ENCODE peak calls at places on chromosomes 1 and 21, in ten cellular contexts. Y is stomach, E is AG10803, X is transverse colon, D is IMR-90, U is body of pancreas, L is left ventricle myocardium inferior, N is foreskin fibroblast, A is uterus, J is heart left ventricle. C is an unnamed sample.

GRCh38 chr1:64967381-64967780 is 1.0 kb upstream of the JAK1 start:
- DNase-seq in Y (no peak), E (no peak), X (peak), D (no peak), U (peak), L (no peak), N (no peak), A (no peak), J (no peak), C (no peak)

GRCh38 chr21:38797470-38797869 is 8.3 kb upstream of the ETS2 start:
- DNase-seq in Y (no peak), E (no peak), X (peak), D (no peak), U (no peak), L (no peak), N (no peak), A (no peak), J (no peak), C (peak)

GRCh38 chr1:16605532-16605931 is 7.8 kb downstream of the NBPF1 start:
- DNase-seq in Y (no peak), E (no peak), X (no peak), D (no peak), U (no peak), L (no peak), N (no peak), A (no peak), J (no peak), C (no peak)

GRCh38 chr1:41876533-41877445 is 41.9 kb downstream of the HIVEP3 start:
- DNase-seq in Y (no peak), E (peak), X (no peak), D (peak), U (no peak), L (no peak), N (no peak), A (no peak), J (no peak), C (no peak)

GRCh38 chr1:64082459-64082858 is 121.0 kb upstream of the UBE2U start:
- DNase-seq in Y (no peak), E (peak), X (no peak), D (peak), U (no peak), L (no peak), N (peak), A (no peak), J (no peak), C (peak)

GRCh38 chr1:114854693-114855320 is at the start of gene SYCP1:
- DNase-seq in Y (no peak), E (no peak), X (no peak), D (no peak), U (no peak), L (no peak), N (no peak), A (no peak), J (no peak), C (no peak)

GRCh38 chr1:175023043-175023921 is at the start of gene MRPS14:
- DNase-seq in Y (peak), E (peak), X (peak), D (peak), U (peak), L (peak), N (peak), A (peak), J (peak), C (peak)

GRCh38 chr1:183278736-183279591 is 92.9 kb downstream of the LAMC2 start:
- DNase-seq in Y (peak), E (peak), X (no peak), D (peak), U (no peak), L (no peak), N (peak), A (no peak), J (no peak), C (peak)

GRCh38 chr1:9890224-9890731 is 19.8 kb downstream of the CTNNBIP1 start:
- DNase-seq in Y (peak), E (peak), X (peak), D (peak), U (peak), L (peak), N (peak), A (peak), J (peak), C (peak)

DNA sequence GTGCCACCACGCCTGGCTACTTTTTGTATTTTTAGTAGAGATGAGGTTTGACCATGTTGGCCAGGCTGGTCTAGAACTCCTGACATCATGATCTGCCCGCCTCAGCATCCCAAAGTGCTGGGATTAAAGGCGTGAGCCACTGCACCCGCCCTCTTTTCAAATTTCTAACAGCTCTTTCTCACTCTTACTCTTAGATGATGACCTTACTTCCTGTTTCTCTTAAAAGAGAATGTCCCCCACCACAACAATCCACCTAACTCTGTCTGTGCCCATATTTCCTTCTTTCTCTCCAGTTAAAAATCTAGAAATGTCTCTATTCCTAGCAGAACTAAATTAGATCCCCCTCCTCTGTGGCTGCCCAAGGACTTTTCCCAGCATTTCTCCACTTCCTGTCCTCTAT is 46.6 kb upstream of the RGS2 start:
- DNase-seq in Y (no peak), E (no peak), X (no peak), D (no peak), U (no peak), L (no peak), N (no peak), A (no peak), J (no peak), C (no peak)
- TF ChIP-seq CTCF in Y (no peak), E (no peak), X (no peak), D (no peak), U (no peak), L (no peak), N (no peak), A (no peak), J (no peak), C (no peak)

GRCh38 chr1:53061123-53061858 is 722 bp upstream of the PODN start:
- DNase-seq in Y (no peak), E (peak), X (no peak), D (no peak), U (no peak), L (peak), N (no peak), A (peak), J (peak), C (no peak)
- H3K4me3 ChIP-seq in Y (peak), E (peak), X (peak), D (peak), U (no peak), L (peak), N (peak), A (peak), J (peak), C (no peak)

GRCh38 chr1:37006132-37006868 is 28.0 kb downstream of the GRIK3 start:
- DNase-seq in Y (no peak), E (no peak), X (no peak), D (no peak), U (no peak), L (peak), N (no peak), A (no peak), J (peak), C (no peak)
- TF ChIP-seq CTCF in Y (no peak), E (no peak), X (no peak), D (no peak), U (no peak), L (no peak), N (no peak), A (no peak), J (no peak), C (no peak)

GRCh38 chr1:3771108-3772026 is 1.2 kb upstream of the SMIM1 start:
- DNase-seq in Y (no peak), E (no peak), X (no peak), D (no peak), U (peak), L (no peak), N (no peak), A (no peak), J (no peak), C (no peak)
- H3K4me3 ChIP-seq in Y (peak), E (peak), X (peak), D (peak), U (no peak), L (peak), N (peak), A (peak), J (peak), C (peak)

C was measured in bronchial epithelial cell.